ENCODE peak calls at places on chromosomes 5 and 9, in five cellular contexts. A is adrenal gland, S is neuronal stem cell, B is brain microvascular endothelial cell, I is IMR-90. H is an unnamed sample. For H3K27me3, the result is how much of the 10 kb centered on the place peaks cover.

GRCh38 chr9:76987594-76988200 is 31.8 kb upstream of the FOXB2 start:
- DNase-seq in I (peak), A (peak), B (peak), S (no peak), H (peak)

GRCh38 chr5:4911646-4912403 is 228.3 kb upstream of the ADAMTS16 start:
- DNase-seq in A (no peak), I (no peak), B (no peak), S (no peak), H (no peak)

GRCh38 chr5:169875091-169875727 is 105.1 kb downstream of the INSYN2B start:
- DNase-seq in A (peak), B (no peak), I (peak), S (no peak), H (no peak)

GRCh38 chr5:174192901-174193300 is 147.4 kb downstream of the NSG2 start:
- DNase-seq in S (no peak), A (no peak), B (no peak), I (no peak), H (no peak)

GRCh38 chr5:29878599-29878998 is 1314.9 kb upstream of the CDH6 start:
- DNase-seq in S (no peak), A (no peak), B (no peak), I (no peak), H (no peak)

GRCh38 chr9:35736201-35736633 is 3.8 kb downstream of the CREB3 start:
- DNase-seq in I (peak), B (peak), S (peak), A (peak), H (peak)

GRCh38 chr9:21661626-21662025 is 140.8 kb upstream of the MTAP start:
- DNase-seq in A (no peak), S (no peak), I (peak), B (peak), H (peak)

GRCh38 chr9:115945009-115945431 is 208.6 kb upstream of the PAPPA start:
- DNase-seq in B (no peak), S (no peak), I (peak), A (no peak), H (no peak)

GRCh38 chr5:180084638-180085561 is 13.3 kb upstream of the RNF130 start:
- DNase-seq in I (no peak), B (no peak), A (peak), S (no peak), H (no peak)

GRCh38 chr5:109823597-109823996 is 133.9 kb downstream of the MAN2A1 start:
- DNase-seq in A (no peak), S (no peak), I (peak), B (peak), H (no peak)

GRCh38 chr9:28378236-28378635 is 805.0 kb upstream of the C9orf72 start:
- DNase-seq in I (no peak), A (no peak), B (no peak), S (no peak), H (no peak)

GRCh38 chr5:142549834-142550233 is 136.1 kb downstream of the FGF1 start:
- DNase-seq in B (no peak), I (no peak), A (no peak), S (no peak), H (no peak)

GRCh38 chr9:98786750-98787510 is 9.4 kb downstream of the ANKS6 start:
- DNase-seq in A (no peak), I (no peak), B (no peak), S (no peak), H (no peak)

GRCh38 chr9:38432922-38433510 is 8.8 kb upstream of the IGFBPL1 start:
- DNase-seq in S (no peak), B (no peak), I (peak), A (peak), H (no peak)

GRCh38 chr9:95025213-95026170 is 292.0 kb downstream of the FANCC start:
- DNase-seq in S (no peak), I (peak), B (peak), A (peak), H (peak)

GRCh38 chr5:81068063-81068462 is 107.9 kb downstream of the RASGRF2 start:
- DNase-seq in B (no peak), A (no peak), S (no peak), I (no peak), H (no peak)

GRCh38 chr5:137594717-137595116 is 95.6 kb upstream of the SPOCK1 start:
- DNase-seq in B (no peak), S (no peak), I (peak), A (no peak), H (no peak)

GRCh38 chr5:126359884-126360283 is 63.3 kb upstream of the GRAMD2B start:
- DNase-seq in S (no peak), B (no peak), A (no peak), I (no peak), H (no peak)

GRCh38 chr9:95874303-95874988 is 1.0 kb upstream of the ERCC6L2 start:
- DNase-seq in I (peak), B (no peak), S (peak), A (peak), H (no peak)

GRCh38 chr5:151885138-151885908 is 39.3 kb downstream of the GLRA1 start:
- DNase-seq in I (no peak), S (no peak), B (peak), A (no peak), H (no peak)

GRCh38 chr9:93154293-93154903 is 20.3 kb upstream of the NINJ1 start:
- DNase-seq in A (peak), I (no peak), B (no peak), S (peak), H (peak)

GRCh38 chr5:75536147-75536546 is 24.5 kb downstream of the POLK start:
- DNase-seq in I (no peak), A (no peak), B (no peak), S (no peak), H (no peak)

GRCh38 chr5:34480810-34481528 is 175.2 kb upstream of the RAI14 start:
- DNase-seq in A (no peak), I (no peak), B (no peak), S (no peak), H (no peak)

GRCh38 chr5:115381911-115382662 is 85.6 kb upstream of the CCDC112 start:
- DNase-seq in I (no peak), A (no peak), B (no peak), S (no peak), H (no peak)

GRCh38 chr9:36187414-36187813 is 3.3 kb upstream of the CLTA start:
- DNase-seq in I (peak), S (no peak), B (peak), A (no peak), H (peak)

GRCh38 chr5:77129386-77129785 is 42.3 kb upstream of the ZBED3 start:
- DNase-seq in B (peak), S (no peak), I (peak), A (peak), H (peak)

GRCh38 chr9:76817489-76817888 is 53.3 kb downstream of the PCA3 start:
- DNase-seq in B (peak), S (no peak), I (peak), A (peak), H (peak)

GRCh38 chr5:180787025-180787424 is 15.6 kb downstream of the MGAT1 start:
- DNase-seq in A (no peak), I (peak), S (no peak), B (peak), H (peak)

GRCh38 chr5:127080001-127080478 is 6.7 kb upstream of the C5orf63 start:
- DNase-seq in A (no peak), S (no peak), I (no peak), B (no peak), H (no peak)

GRCh38 chr5:8478308-8478707 is 609.4 kb downstream of the MTRR start:
- DNase-seq in B (peak), I (no peak), A (no peak), S (no peak), H (no peak)

GRCh38 chr9:72271617-72272478 is 93.2 kb downstream of the ZFAND5 start:
- DNase-seq in A (peak), S (peak), I (peak), B (peak), H (no peak)

GRCh38 chr9:114275246-114275994 is 47.5 kb upstream of the ORM1 start:
- DNase-seq in B (no peak), S (no peak), A (no peak), I (peak), H (peak)

GRCh38 chr5:168215646-168216045 is 75.8 kb upstream of the WWC1 start:
- DNase-seq in B (no peak), A (no peak), I (no peak), S (no peak), H (peak)

GRCh38 chr9:14021871-14022525 is 291.9 kb downstream of the NFIB start:
- DNase-seq in B (peak), A (no peak), S (no peak), I (peak), H (peak)

GRCh38 chr5:93601433-93602175 is 18.6 kb downstream of the NR2F1 start:
- DNase-seq in S (no peak), B (no peak), I (peak), A (no peak), H (no peak)

GRCh38 chr9:136481558-136481957 is 1.3 kb downstream of the SEC16A start:
- DNase-seq in A (no peak), B (no peak), I (no peak), S (no peak), H (no peak)

GRCh38 chr9:36415822-36416515 is 15.9 kb upstream of the RNF38 start:
- DNase-seq in B (no peak), A (no peak), I (no peak), S (no peak), H (no peak)

GRCh38 chr9:99825158-99826046 is 3.7 kb downstream of the NR4A3 start:
- DNase-seq in A (no peak), S (no peak), I (no peak), B (no peak), H (no peak)

GRCh38 chr9:99822596-99823391 is 1.1 kb downstream of the NR4A3 start:
- DNase-seq in I (peak), B (peak), S (peak), A (peak), H (peak)

GRCh38 chr9:99822096-99822595 is 461 bp downstream of the NR4A3 start:
- DNase-seq in B (no peak), S (no peak), A (peak), I (no peak), H (no peak)

GRCh38 chr9:99824378-99825157 is 2.9 kb downstream of the NR4A3 start:
- DNase-seq in S (peak), B (peak), A (no peak), I (no peak), H (no peak)

DNA sequence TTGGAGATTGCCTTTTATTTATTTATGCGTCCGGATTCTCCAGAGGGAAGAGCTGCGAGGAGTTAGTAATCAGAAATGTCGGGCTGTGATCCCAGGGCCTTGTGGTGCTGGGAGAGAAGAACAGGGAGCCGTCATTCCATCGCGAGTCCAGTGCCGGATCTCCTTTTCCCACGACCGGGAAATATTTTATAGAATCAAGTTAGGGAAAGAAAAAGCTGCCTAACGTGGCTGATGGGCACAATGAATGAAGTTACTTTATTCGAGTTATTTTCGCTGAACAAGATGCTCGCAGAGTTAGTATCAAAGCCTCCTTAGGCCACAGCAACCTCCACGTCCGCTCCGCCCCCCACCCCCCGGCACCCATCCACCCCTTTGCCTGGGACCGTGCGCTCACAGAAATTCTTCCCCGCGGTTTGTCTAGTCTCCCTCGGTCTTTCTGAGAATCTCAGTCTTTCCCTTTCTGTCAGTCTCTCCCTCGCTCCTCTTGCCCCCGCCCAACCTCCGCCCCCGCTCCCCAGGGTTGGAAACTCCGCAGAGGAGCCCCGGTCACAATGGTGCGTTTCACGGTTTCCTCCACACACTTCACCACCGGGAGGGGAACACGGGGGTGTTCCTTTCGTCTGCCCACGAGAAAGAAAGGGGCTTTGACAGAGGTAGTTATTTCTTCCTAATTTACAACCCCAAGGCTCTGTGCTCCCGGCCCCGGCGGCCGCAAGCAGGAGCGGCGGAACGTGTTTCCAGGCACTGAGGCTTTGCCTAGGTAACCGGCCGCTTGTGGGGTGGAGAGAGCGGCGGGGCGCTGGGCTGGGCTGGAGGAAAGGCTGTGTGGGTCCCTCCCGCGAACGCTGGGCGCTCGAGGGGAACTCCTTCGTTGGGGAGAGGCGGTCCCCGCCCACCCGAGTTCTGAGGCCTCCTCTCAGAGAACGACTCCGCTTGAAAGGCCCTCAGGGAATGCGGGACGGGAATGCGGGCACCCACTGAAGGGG is 2.0 kb downstream of the NR4A3 start:
- DNase-seq in I (peak), S (peak), A (peak), B (peak), H (peak)
- H3K27me3 ChIP-seq in I (under half), S (under half), A (under half), B (under half), H (under half)

GRCh38 chr9:127915801-127916664 is 808 bp downstream of the ST6GALNAC4 start:
- DNase-seq in B (no peak), I (no peak), A (no peak), S (no peak), H (no peak)

GRCh38 chr9:127916665-127917581 is at the start of gene ST6GALNAC4:
- DNase-seq in S (peak), B (peak), I (peak), A (peak), H (peak)

GRCh38 chr9:127918201-127919107 is 1.6 kb upstream of the ST6GALNAC4 start:
- DNase-seq in I (no peak), A (no peak), S (no peak), B (no peak), H (peak)

GRCh38 chr9:127919253-127919815 is 2.5 kb upstream of the ST6GALNAC4 start:
- DNase-seq in I (peak), S (no peak), B (peak), A (peak), H (peak)

DNA sequence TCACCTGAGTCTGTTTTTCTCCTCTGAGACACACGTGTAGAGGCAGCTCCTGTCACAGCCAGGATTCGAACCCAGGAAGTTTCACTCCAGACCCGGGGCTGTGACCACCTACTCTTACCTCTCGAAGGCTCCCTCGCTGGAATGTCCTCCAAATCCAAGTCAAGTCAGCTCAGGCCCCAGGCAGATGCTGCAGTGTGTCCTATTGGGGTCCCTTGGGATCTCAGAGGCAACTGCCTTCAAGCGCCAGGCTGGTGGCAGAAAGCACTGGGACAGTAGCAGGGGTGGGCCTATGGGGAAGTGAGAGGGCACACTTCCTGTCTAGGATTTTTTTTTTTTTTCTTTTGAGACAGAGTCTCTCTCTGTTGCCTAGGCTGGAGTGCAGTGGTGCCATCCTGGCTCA is 762 bp upstream of the ST6GALNAC4 start:
- DNase-seq in I (no peak), A (no peak), S (no peak), B (no peak), H (no peak)
- H3K4me3 ChIP-seq in I (no peak), A (no peak), S (no peak), B (no peak), H (no peak)

GRCh38 chr5:147913786-147914185 is 7.4 kb upstream of the C5orf46 start:
- DNase-seq in I (no peak), A (no peak), B (no peak), S (no peak), H (no peak)
- H3K27me3 ChIP-seq in I (under half), A (under half), B (under half), S (under half), H (under half)

DNA sequence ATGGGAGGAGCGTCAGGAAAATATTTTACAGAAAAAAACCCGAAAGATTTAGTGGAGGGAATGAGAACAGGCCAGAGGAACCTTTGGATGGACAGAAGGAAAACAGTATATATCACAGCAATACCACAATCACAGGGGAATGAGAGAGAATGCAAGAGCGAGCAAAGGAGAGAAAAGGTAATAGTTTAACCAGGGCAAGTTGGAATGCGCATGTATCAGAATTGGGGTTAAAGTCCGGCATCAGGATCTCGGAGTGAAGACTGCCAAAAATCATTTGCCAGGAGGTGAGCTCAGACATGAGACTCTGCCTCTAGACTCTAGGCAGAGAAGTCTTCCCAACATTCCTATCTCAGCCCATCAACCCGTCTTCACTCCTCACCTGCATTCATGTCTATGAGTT is 36.8 kb downstream of the PCDHGC5 start:
- DNase-seq in I (no peak), A (no peak), B (no peak), S (no peak), H (no peak)
- H3K4me3 ChIP-seq in I (no peak), A (no peak), B (no peak), S (no peak), H (no peak)

GRCh38 chr9:134174526-134175290 is 10.3 kb upstream of the RNU6ATAC start:
- DNase-seq in I (no peak), A (no peak), B (no peak), S (no peak), H (no peak)
- H3K27me3 ChIP-seq in I (under half), A (under half), B (under half), S (under half), H (under half)

DNA sequence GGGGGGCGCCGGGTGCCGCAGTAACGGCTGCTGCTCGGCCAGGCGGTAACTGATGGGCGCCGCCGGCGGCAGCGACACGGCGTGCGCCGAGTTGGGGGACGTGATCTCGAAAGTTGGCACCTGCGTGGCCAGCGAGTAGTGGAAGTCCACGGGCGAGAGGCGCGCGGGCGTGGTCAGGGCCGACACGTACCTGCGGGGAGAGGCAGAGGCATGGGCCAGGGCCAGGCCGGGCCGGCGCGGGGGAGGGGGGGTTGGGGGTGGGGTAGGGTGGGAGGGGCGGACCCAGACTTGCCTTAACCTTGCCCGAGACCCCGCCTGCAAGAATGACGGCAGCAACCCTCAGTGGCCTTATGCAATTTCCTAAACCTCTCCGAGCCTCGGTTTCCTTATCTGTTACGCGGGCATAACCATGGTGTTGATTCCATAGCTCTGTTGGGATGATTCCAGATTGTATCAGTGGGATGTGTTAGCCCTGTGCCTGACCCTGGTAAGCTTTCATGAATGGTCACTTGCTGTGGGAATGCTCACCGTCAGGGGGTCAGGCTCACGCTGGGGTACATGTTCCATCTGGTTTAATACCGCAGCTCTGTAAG is 53.0 kb downstream of the PSD2 start:
- DNase-seq in A (peak), S (no peak), I (no peak), B (no peak), H (no peak)
- H3K4me3 ChIP-seq in A (no peak), S (peak), I (no peak), B (peak), H (peak)